ENCODE peak calls at places on chromosomes 13 and 19, in five cellular contexts. One of them, this sample, is unnamed.
A peak's percentile ranks its signal among the peaks of the same experiment; 100 is the strongest.

GRCh38 chr19:55063492-55063843 is 520 bp upstream of the RDH13 start:
- DNase-seq in A172: no peak
- DNase-seq in PC-3: no peak
- DNase-seq in left ventricle myocardium inferior: no peak
- DNase-seq in CD8-positive, alpha-beta memory T cell: no peak
- DNase-seq in this sample: no peak

GRCh38 chr13:30038884-30039283 is 188.5 kb upstream of the UBL3 start:
- DNase-seq in A172: no peak
- DNase-seq in CD8-positive, alpha-beta memory T cell: no peak
- DNase-seq in PC-3: no peak
- DNase-seq in left ventricle myocardium inferior: no peak
- DNase-seq in this sample: no peak

GRCh38 chr19:17530586-17530985 is 19.1 kb downstream of the PGLS start:
- DNase-seq in left ventricle myocardium inferior: no peak
- DNase-seq in CD8-positive, alpha-beta memory T cell: no peak
- DNase-seq in A172: peak; percentile 66
- DNase-seq in PC-3: no peak
- DNase-seq in this sample: no peak

GRCh38 chr13:23348270-23349126 is 85.0 kb downstream of the SACS start:
- DNase-seq in PC-3: no peak
- DNase-seq in left ventricle myocardium inferior: no peak
- DNase-seq in CD8-positive, alpha-beta memory T cell: no peak
- DNase-seq in A172: no peak
- DNase-seq in this sample: no peak

GRCh38 chr19:33689138-33689746 is 67.5 kb downstream of the CHST8 start:
- DNase-seq in left ventricle myocardium inferior: no peak
- DNase-seq in PC-3: no peak
- DNase-seq in CD8-positive, alpha-beta memory T cell: no peak
- DNase-seq in A172: no peak
- DNase-seq in this sample: no peak

GRCh38 chr19:51904331-51905165 is at the start of gene ZNF649:
- DNase-seq in PC-3: peak; percentile 92
- DNase-seq in A172: peak; percentile 29
- DNase-seq in CD8-positive, alpha-beta memory T cell: peak; percentile 78
- DNase-seq in left ventricle myocardium inferior: peak; percentile 77
- DNase-seq in this sample: peak; percentile 72

GRCh38 chr13:61765181-61765742 is 349.6 kb upstream of the PCDH20 start:
- DNase-seq in PC-3: no peak
- DNase-seq in A172: peak; percentile 10
- DNase-seq in left ventricle myocardium inferior: no peak
- DNase-seq in CD8-positive, alpha-beta memory T cell: no peak
- DNase-seq in this sample: no peak

GRCh38 chr13:96539791-96540190 is 449.9 kb downstream of the HS6ST3 start:
- DNase-seq in CD8-positive, alpha-beta memory T cell: no peak
- DNase-seq in A172: no peak
- DNase-seq in PC-3: no peak
- DNase-seq in left ventricle myocardium inferior: no peak
- DNase-seq in this sample: no peak

GRCh38 chr19:28727133-28727834 is 485.7 kb downstream of the UQCRFS1 start:
- DNase-seq in CD8-positive, alpha-beta memory T cell: peak; percentile 30
- DNase-seq in A172: no peak
- DNase-seq in left ventricle myocardium inferior: no peak
- DNase-seq in PC-3: no peak
- DNase-seq in this sample: no peak

GRCh38 chr19:50198431-50199253 is 4.8 kb upstream of the MYH14 start:
- DNase-seq in PC-3: no peak
- DNase-seq in left ventricle myocardium inferior: peak; percentile 25
- DNase-seq in CD8-positive, alpha-beta memory T cell: no peak
- DNase-seq in A172: no peak
- DNase-seq in this sample: no peak

GRCh38 chr13:30830638-30830965 is 75.5 kb upstream of the MEDAG start:
- DNase-seq in left ventricle myocardium inferior: no peak
- DNase-seq in PC-3: peak; percentile 59
- DNase-seq in CD8-positive, alpha-beta memory T cell: no peak
- DNase-seq in A172: peak; percentile 57
- DNase-seq in this sample: no peak

GRCh38 chr19:55536951-55537740 is at the start of gene SBK2:
- DNase-seq in CD8-positive, alpha-beta memory T cell: no peak
- DNase-seq in A172: no peak
- DNase-seq in left ventricle myocardium inferior: no peak
- DNase-seq in PC-3: no peak
- DNase-seq in this sample: no peak

GRCh38 chr13:22828081-22828480 is 352.7 kb upstream of the SGCG start:
- DNase-seq in A172: peak; percentile 13
- DNase-seq in left ventricle myocardium inferior: no peak
- DNase-seq in PC-3: peak; percentile 6
- DNase-seq in CD8-positive, alpha-beta memory T cell: no peak
- DNase-seq in this sample: no peak

GRCh38 chr13:75544681-75545333 is 4.8 kb upstream of the UCHL3 start:
- DNase-seq in A172: no peak
- DNase-seq in PC-3: peak; percentile 28
- DNase-seq in left ventricle myocardium inferior: no peak
- DNase-seq in CD8-positive, alpha-beta memory T cell: no peak
- DNase-seq in this sample: no peak

GRCh38 chr19:37988758-37989635 is 82.0 kb downstream of the SIPA1L3 start:
- DNase-seq in A172: no peak
- DNase-seq in PC-3: no peak
- DNase-seq in CD8-positive, alpha-beta memory T cell: no peak
- DNase-seq in left ventricle myocardium inferior: no peak
- DNase-seq in this sample: no peak

GRCh38 chr13:45196622-45197021 is 4.2 kb downstream of the KCTD4 start:
- DNase-seq in CD8-positive, alpha-beta memory T cell: no peak
- DNase-seq in PC-3: peak; percentile 63
- DNase-seq in left ventricle myocardium inferior: no peak
- DNase-seq in A172: peak; percentile 63
- DNase-seq in this sample: no peak

GRCh38 chr19:3483226-3483628 is at the start of gene SMIM44:
- DNase-seq in left ventricle myocardium inferior: no peak
- DNase-seq in PC-3: peak; percentile 15
- DNase-seq in CD8-positive, alpha-beta memory T cell: no peak
- DNase-seq in A172: no peak
- DNase-seq in this sample: no peak

GRCh38 chr13:19052931-19053330 is 128.7 kb downstream of the TUBA3C start:
- DNase-seq in A172: no peak
- DNase-seq in PC-3: no peak
- DNase-seq in CD8-positive, alpha-beta memory T cell: no peak
- DNase-seq in left ventricle myocardium inferior: no peak
- DNase-seq in this sample: no peak

GRCh38 chr19:29971648-29972047 is 29.6 kb downstream of the URI1 start:
- DNase-seq in A172: no peak
- DNase-seq in CD8-positive, alpha-beta memory T cell: no peak
- DNase-seq in left ventricle myocardium inferior: no peak
- DNase-seq in PC-3: no peak
- DNase-seq in this sample: no peak

GRCh38 chr19:56141416-56141992 is 417 bp downstream of the ZNF444 start:
- DNase-seq in PC-3: no peak
- DNase-seq in CD8-positive, alpha-beta memory T cell: peak; percentile 60
- DNase-seq in A172: no peak
- DNase-seq in left ventricle myocardium inferior: no peak
- DNase-seq in this sample: peak; percentile 19

GRCh38 chr19:30090476-30090875 is 148.4 kb downstream of the URI1 start:
- DNase-seq in CD8-positive, alpha-beta memory T cell: no peak
- DNase-seq in A172: no peak
- DNase-seq in left ventricle myocardium inferior: no peak
- DNase-seq in PC-3: no peak
- DNase-seq in this sample: no peak

GRCh38 chr19:42207767-42208259 is 9.7 kb downstream of the DEDD2 start:
- DNase-seq in PC-3: peak; percentile 69
- DNase-seq in left ventricle myocardium inferior: no peak
- DNase-seq in A172: peak; percentile 97
- DNase-seq in CD8-positive, alpha-beta memory T cell: no peak
- DNase-seq in this sample: no peak